ENCODE peak calls at places on chromosome 9, in ten cellular contexts. T is fibroblast of the aortic adventitia, V is astrocyte, I is body of pancreas, Y is HCT116, G is AG04449, D is progenitor cell of endocrine pancreas, B is SK-N-SH, U is AG10803, R is fibroblast of lung. Z is an unnamed sample.

GRCh38 chr9:128285033-128285784 is 9.1 kb downstream of the SWI5 start:
- DNase-seq in T (no peak), V (no peak), I (no peak), Y (no peak), G (no peak), D (no peak), B (no peak), U (no peak), R (no peak), Z (no peak)

GRCh38 chr9:5857928-5858327 is 25.0 kb upstream of the ERMP1 start:
- DNase-seq in T (no peak), V (no peak), I (no peak), Y (no peak), G (no peak), D (no peak), B (no peak), U (no peak), R (no peak), Z (no peak)

GRCh38 chr9:28678097-28678496 is 1104.8 kb upstream of the C9orf72 start:
- DNase-seq in T (no peak), V (no peak), I (no peak), Y (no peak), G (no peak), D (no peak), B (no peak), U (no peak), R (no peak), Z (no peak)

GRCh38 chr9:96344458-96345180 is 38.9 kb downstream of the SLC35D2 start:
- DNase-seq in T (peak; percentile 99), V (peak; percentile 96), I (no peak), Y (peak; percentile 73), G (peak; percentile 40), D (no peak), B (peak; percentile 63), U (peak; percentile 94), R (peak; percentile 98), Z (no peak)

GRCh38 chr9:90449213-90449925 is 193.3 kb downstream of the DIRAS2 start:
- DNase-seq in T (no peak), V (no peak), I (no peak), Y (no peak), G (no peak), D (no peak), B (no peak), U (no peak), R (no peak), Z (no peak)

GRCh38 chr9:107211331-107211730 is 71.7 kb upstream of the RAD23B start:
- DNase-seq in T (no peak), V (no peak), I (no peak), Y (no peak), G (no peak), D (no peak), B (no peak), U (no peak), R (no peak), Z (no peak)

GRCh38 chr9:104842698-104843097 is 78.8 kb downstream of the NIPSNAP3B start:
- DNase-seq in T (no peak), V (no peak), I (no peak), Y (no peak), G (no peak), D (no peak), B (no peak), U (no peak), R (no peak), Z (no peak)

GRCh38 chr9:134325096-134325812 is 1.0 kb upstream of the RXRA start:
- DNase-seq in T (peak; percentile 58), V (peak; percentile 38), I (peak; percentile 62), Y (no peak), G (no peak), D (peak; percentile 37), B (no peak), U (peak; percentile 53), R (peak; percentile 49), Z (no peak)

GRCh38 chr9:120915854-120916495 is 10.6 kb downstream of the TRAF1 start:
- DNase-seq in T (no peak), V (no peak), I (no peak), Y (no peak), G (no peak), D (no peak), B (no peak), U (no peak), R (no peak), Z (no peak)

GRCh38 chr9:122088880-122089567 is 4.1 kb downstream of the TTLL11 start:
- DNase-seq in T (no peak), V (no peak), I (peak; percentile 61), Y (no peak), G (no peak), D (no peak), B (no peak), U (no peak), R (no peak), Z (no peak)

GRCh38 chr9:137045294-137046093 is 483 bp downstream of the NPDC1 start:
- DNase-seq in T (peak; percentile 39), V (peak; percentile 34), I (no peak), Y (no peak), G (no peak), D (no peak), B (peak; percentile 81), U (peak; percentile 49), R (peak; percentile 40), Z (peak; percentile 55)

GRCh38 chr9:112179816-112180215 is 4.7 kb upstream of the SUSD1 start:
- DNase-seq in T (peak; percentile 7), V (peak; percentile 46), I (no peak), Y (no peak), G (no peak), D (no peak), B (no peak), U (peak; percentile 90), R (no peak), Z (no peak)

GRCh38 chr9:90559075-90560073 is 83.2 kb downstream of the DIRAS2 start:
- DNase-seq in T (no peak), V (no peak), I (peak; percentile 13), Y (no peak), G (no peak), D (no peak), B (no peak), U (no peak), R (no peak), Z (no peak)

GRCh38 chr9:3750311-3750710 is 224.5 kb upstream of the RFX3 start:
- DNase-seq in T (no peak), V (no peak), I (no peak), Y (no peak), G (no peak), D (no peak), B (no peak), U (no peak), R (no peak), Z (no peak)

GRCh38 chr9:27183151-27183550 is 74.1 kb downstream of the TEK start:
- DNase-seq in T (no peak), V (peak; percentile 36), I (no peak), Y (no peak), G (no peak), D (no peak), B (no peak), U (no peak), R (no peak), Z (no peak)

GRCh38 chr9:76321185-76321828 is 72.9 kb downstream of the RFK start:
- DNase-seq in T (peak; percentile 56), V (peak; percentile 89), I (no peak), Y (no peak), G (peak; percentile 46), D (no peak), B (peak; percentile 9), U (peak; percentile 37), R (peak; percentile 65), Z (no peak)
- TF ChIP-seq CTCF in T (peak; percentile 5), V (peak; percentile 14), I (no peak), Y (no peak), G (no peak), D (no peak), B (no peak), U (no peak), R (no peak), Z (no peak)

DNA sequence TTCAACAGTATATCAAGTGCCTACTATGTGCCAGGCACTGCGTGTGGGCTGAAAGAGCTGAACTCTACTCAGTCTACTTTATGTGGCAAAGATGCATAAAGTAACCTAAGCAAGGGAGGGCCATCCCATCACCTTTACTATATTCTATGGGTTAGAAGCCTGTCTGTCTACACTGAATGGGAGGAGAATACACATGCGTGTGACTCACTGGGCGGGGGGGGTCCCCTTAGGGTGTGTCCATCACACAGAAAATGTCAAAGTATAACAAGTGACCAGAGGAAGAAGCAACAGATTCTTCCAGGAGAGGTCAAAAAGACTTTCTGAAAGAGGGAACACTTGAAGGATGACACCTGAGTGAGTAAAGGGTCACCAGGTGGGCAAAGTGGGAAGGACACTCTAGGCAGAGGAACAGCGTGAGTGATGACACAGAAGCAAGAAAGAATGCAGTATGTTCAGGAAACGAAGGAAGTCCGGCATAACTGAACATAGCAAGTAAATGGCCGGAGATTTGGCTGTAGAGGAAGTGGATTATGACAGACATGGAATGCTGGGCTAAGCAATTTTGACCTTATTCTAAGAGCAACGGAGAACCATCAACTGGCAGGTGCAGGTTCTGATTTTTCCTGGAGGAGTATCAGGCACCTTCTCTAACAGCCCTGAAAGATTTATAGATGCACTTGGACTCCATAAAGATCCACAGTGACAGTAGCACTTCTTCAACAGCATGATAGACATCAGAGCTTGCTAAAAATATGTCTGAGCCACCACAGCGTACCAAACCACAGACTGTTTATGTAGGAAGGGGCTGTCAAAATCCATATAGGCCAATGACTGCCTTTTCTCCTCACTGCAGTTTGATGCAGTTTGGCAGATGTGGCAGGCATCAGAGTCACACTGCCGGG is 8.0 kb upstream of the WHRN start:
- DNase-seq in T (no peak), V (no peak), I (no peak), Y (no peak), G (no peak), D (no peak), B (no peak), U (no peak), R (no peak), Z (no peak)
- TF ChIP-seq CTCF in T (no peak), V (no peak), I (no peak), Y (no peak), G (no peak), D (no peak), B (no peak), U (no peak), R (no peak), Z (no peak)

DNA sequence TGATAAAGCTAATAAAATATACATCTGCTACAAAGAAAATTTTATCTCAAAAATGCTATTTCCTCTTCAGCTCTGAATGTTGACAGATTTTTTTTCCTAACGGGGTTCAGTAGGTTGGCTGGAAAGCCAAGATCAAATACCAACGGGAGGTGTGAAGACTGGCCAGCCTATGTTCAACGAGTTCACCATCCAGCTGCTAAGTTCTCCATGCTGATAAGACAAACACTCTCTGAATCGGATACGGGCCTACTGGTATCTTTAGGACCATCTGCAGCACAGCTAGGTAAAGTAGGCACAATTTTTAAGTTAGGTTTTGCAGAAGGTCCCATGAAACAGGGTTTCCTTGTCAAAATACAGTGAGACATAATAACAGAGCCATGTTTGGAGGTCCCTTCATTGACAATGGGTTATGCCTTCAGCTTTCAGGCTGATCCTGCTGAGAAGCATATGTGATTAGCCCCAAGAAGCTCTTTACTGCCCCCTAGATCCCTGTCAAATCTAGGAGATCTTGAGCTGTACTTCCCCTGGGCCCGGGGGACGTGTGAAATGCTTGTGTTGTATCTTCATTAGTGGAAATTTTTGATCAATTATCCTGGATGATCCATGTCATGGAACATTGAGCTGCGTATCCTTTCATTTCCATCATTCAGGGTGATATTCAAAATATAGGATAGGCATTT is 60.6 kb downstream of the PGM5 start:
- DNase-seq in T (no peak), V (no peak), I (no peak), Y (peak; percentile 6), G (no peak), D (no peak), B (no peak), U (peak; percentile 3), R (peak; percentile 9), Z (no peak)
- TF ChIP-seq CTCF in T (no peak), V (no peak), I (no peak), Y (peak; percentile 4), G (no peak), D (no peak), B (no peak), U (peak; percentile 39), R (peak; percentile 12), Z (peak; percentile 12)

GRCh38 chr9:131407717-131408195 is 13.9 kb downstream of the PRRC2B start:
- DNase-seq in T (peak; percentile 59), V (no peak), I (peak; percentile 49), Y (no peak), G (no peak), D (no peak), B (no peak), U (peak; percentile 52), R (no peak), Z (peak; percentile 43)
- TF ChIP-seq CTCF in T (peak; percentile 62), V (peak; percentile 25), I (peak; percentile 40), Y (no peak), G (peak; percentile 27), D (peak; percentile 41), B (peak; percentile 22), U (peak; percentile 51), R (peak; percentile 45), Z (no peak)